ENCODE peak calls at places on chromosomes 7 and 10, in six cellular contexts. Q is fibroblast of pulmonary artery; E is left ventricle myocardium superior; K is left colon; T is NCI-H1694; V is CD8-positive, alpha-beta T cell. Z is an unnamed sample.

GRCh38 chr7:141698247-141699015 is 3.5 kb downstream of the DENND11 start:
- DNase-seq in Q (no peak), T (no peak), V (no peak), E (no peak), K (no peak), Z (no peak)

GRCh38 chr10:35236739-35237138 is 99.6 kb upstream of the CCNY start:
- DNase-seq in T (peak; percentile 49), V (no peak), Q (peak; percentile 43), K (no peak), E (no peak), Z (peak; percentile 22)

GRCh38 chr7:79452032-79452494 is 1.4 kb downstream of the MAGI2 start:
- DNase-seq in E (peak; percentile 90), K (peak; percentile 68), T (no peak), V (peak; percentile 48), Q (peak; percentile 93), Z (peak; percentile 83)

GRCh38 chr7:108170251-108170650 is 40.1 kb upstream of the LAMB4 start:
- DNase-seq in K (no peak), E (no peak), T (no peak), V (no peak), Q (no peak), Z (no peak)

GRCh38 chr7:86598721-86599120 is 45.0 kb upstream of the GRM3 start:
- DNase-seq in T (no peak), E (no peak), V (no peak), Q (no peak), K (no peak), Z (no peak)

GRCh38 chr7:24704311-24704710 is 53.0 kb downstream of the GSDME start:
- DNase-seq in Q (no peak), T (no peak), E (peak; percentile 66), K (no peak), V (no peak), Z (no peak)

GRCh38 chr7:158469396-158470051 is 118.1 kb downstream of the PTPRN2 start:
- DNase-seq in Q (no peak), E (no peak), K (no peak), V (no peak), T (no peak), Z (no peak)

GRCh38 chr10:58577394-58577793 is 64.7 kb downstream of the BICC1 start:
- DNase-seq in V (no peak), E (no peak), T (no peak), Q (peak; percentile 88), K (no peak), Z (no peak)

GRCh38 chr10:36048780-36049179 is 406.7 kb upstream of the FZD8 start:
- DNase-seq in Q (no peak), T (no peak), K (no peak), E (no peak), V (no peak), Z (no peak)

GRCh38 chr7:157046681-157047080 is 36.2 kb upstream of the MNX1 start:
- DNase-seq in E (no peak), V (peak; percentile 38), T (no peak), Q (no peak), K (no peak), Z (peak; percentile 96)

GRCh38 chr10:57925045-57925444 is 342.6 kb downstream of the IPMK start:
- DNase-seq in T (no peak), K (no peak), V (no peak), E (no peak), Q (no peak), Z (peak; percentile 2)

GRCh38 chr7:114148779-114149178 is 230.0 kb upstream of the PPP1R3A start:
- DNase-seq in E (no peak), V (no peak), Q (no peak), K (no peak), T (no peak), Z (no peak)

GRCh38 chr7:112398534-112398933 is 51.7 kb upstream of the IFRD1 start:
- DNase-seq in Q (no peak), V (no peak), T (no peak), E (no peak), K (no peak), Z (no peak)